ENCODE peak calls at places on chromosomes 12 and 14, in nine cellular contexts. Q, G, Y, D, K, F, Z, M and A are unnamed samples.

GRCh38 chr12:22682663-22683062 is 57.7 kb downstream of the ETNK1 start:
- DNase-seq in Q (no peak), G (no peak), Y (no peak), D (no peak), K (no peak), F (no peak), Z (no peak), M (no peak), A (no peak)

GRCh38 chr14:76931629-76932402 is 96.7 kb downstream of the IRF2BPL start:
- DNase-seq in Q (no peak), G (no peak), Y (no peak), D (no peak), K (no peak), F (no peak), Z (no peak), M (no peak), A (no peak)

GRCh38 chr12:34223640-34224039 is 201.3 kb downstream of the ALG10 start:
- DNase-seq in Q (no peak), G (no peak), Y (no peak), D (no peak), K (no peak), F (no peak), Z (no peak), M (no peak), A (no peak)

GRCh38 chr14:101961011-101961721 is 3.2 kb upstream of the DYNC1H1 start:
- DNase-seq in Q (peak), G (no peak), Y (no peak), D (peak), K (peak), F (peak), Z (peak), M (peak), A (peak)

GRCh38 chr12:115257791-115258190 is 573.8 kb upstream of the TBX3 start:
- DNase-seq in Q (no peak), G (no peak), Y (no peak), D (no peak), K (peak), F (no peak), Z (no peak), M (peak), A (no peak)

GRCh38 chr14:30016025-30016424 is 88.4 kb upstream of the PRKD1 start:
- DNase-seq in Q (no peak), G (no peak), Y (no peak), D (no peak), K (no peak), F (no peak), Z (no peak), M (no peak), A (no peak)

GRCh38 chr12:12779529-12779928 is 5.9 kb upstream of the APOLD1 start:
- DNase-seq in Q (no peak), G (no peak), Y (no peak), D (no peak), K (peak), F (no peak), Z (no peak), M (peak), A (no peak)

GRCh38 chr14:91872011-91872476 is 4.7 kb upstream of the TC2N start:
- DNase-seq in Q (no peak), G (no peak), Y (no peak), D (peak), K (peak), F (no peak), Z (no peak), M (peak), A (no peak)

GRCh38 chr14:85190251-85190650 is 339.7 kb upstream of the FLRT2 start:
- DNase-seq in Q (no peak), G (no peak), Y (no peak), D (no peak), K (no peak), F (no peak), Z (no peak), M (no peak), A (no peak)

GRCh38 chr12:62694632-62695031 is 228.0 kb downstream of the MON2 start:
- DNase-seq in Q (no peak), G (no peak), Y (no peak), D (no peak), K (no peak), F (no peak), Z (no peak), M (no peak), A (no peak)

GRCh38 chr12:91127751-91128150 is 16.5 kb upstream of the LUM start:
- DNase-seq in Q (no peak), G (no peak), Y (no peak), D (no peak), K (peak), F (no peak), Z (no peak), M (peak), A (no peak)

GRCh38 chr12:75979181-75979580 is 52.4 kb downstream of the PHLDA1 start:
- DNase-seq in Q (no peak), G (no peak), Y (no peak), D (peak), K (peak), F (no peak), Z (no peak), M (peak), A (no peak)

GRCh38 chr12:117816-118345 is 51.3 kb downstream of the IQSEC3 start:
- DNase-seq in Q (no peak), G (no peak), Y (no peak), D (no peak), K (no peak), F (no peak), Z (no peak), M (no peak), A (no peak)

GRCh38 chr14:96799489-96800056 is 2.4 kb downstream of the VRK1 start:
- DNase-seq in Q (no peak), G (no peak), Y (no peak), D (no peak), K (no peak), F (peak), Z (no peak), M (no peak), A (no peak)

GRCh38 chr12:86513206-86513605 is 257.0 kb upstream of the MGAT4C start:
- DNase-seq in Q (no peak), G (no peak), Y (no peak), D (no peak), K (no peak), F (no peak), Z (no peak), M (peak), A (no peak)

GRCh38 chr14:44412858-44413569 is 94.1 kb downstream of the FSCB start:
- DNase-seq in Q (no peak), G (no peak), Y (no peak), D (no peak), K (no peak), F (no peak), Z (no peak), M (no peak), A (no peak)

GRCh38 chr12:45416161-45416560 is 200.3 kb downstream of the ANO6 start:
- DNase-seq in Q (no peak), G (no peak), Y (no peak), D (no peak), K (peak), F (peak), Z (no peak), M (no peak), A (no peak)

GRCh38 chr14:32436993-32437392 is 107.9 kb downstream of the AKAP6 start:
- DNase-seq in Q (no peak), G (no peak), Y (no peak), D (no peak), K (no peak), F (no peak), Z (no peak), M (no peak), A (no peak)

GRCh38 chr14:23054000-23054811 is 3.1 kb downstream of the CDH24 start:
- DNase-seq in Q (peak), G (no peak), Y (no peak), D (no peak), K (no peak), F (peak), Z (no peak), M (no peak), A (no peak)

GRCh38 chr14:70955543-70956480 is 48.6 kb downstream of the PCNX1 start:
- DNase-seq in Q (no peak), G (no peak), Y (no peak), D (peak), K (peak), F (peak), Z (no peak), M (peak), A (no peak)

GRCh38 chr14:73724696-73725095 is 10.5 kb upstream of the PNMA1 start:
- DNase-seq in Q (no peak), G (peak), Y (no peak), D (no peak), K (no peak), F (no peak), Z (no peak), M (no peak), A (no peak)

GRCh38 chr14:94317259-94317658 is 5.9 kb downstream of the SERPINA6 start:
- DNase-seq in Q (no peak), G (no peak), Y (peak), D (no peak), K (peak), F (no peak), Z (no peak), M (no peak), A (peak)

GRCh38 chr14:34214961-34215360 is 247.1 kb downstream of the SPTSSA start:
- DNase-seq in Q (no peak), G (no peak), Y (no peak), D (no peak), K (peak), F (no peak), Z (no peak), M (no peak), A (no peak)

GRCh38 chr14:99566009-99566389 is 38.0 kb downstream of the CCDC85C start:
- DNase-seq in Q (no peak), G (no peak), Y (no peak), D (no peak), K (no peak), F (no peak), Z (no peak), M (no peak), A (no peak)

GRCh38 chr14:30610719-30611388 is 11.3 kb upstream of the SCFD1 start:
- DNase-seq in Q (no peak), G (no peak), Y (no peak), D (no peak), K (peak), F (peak), Z (peak), M (peak), A (no peak)

DNA sequence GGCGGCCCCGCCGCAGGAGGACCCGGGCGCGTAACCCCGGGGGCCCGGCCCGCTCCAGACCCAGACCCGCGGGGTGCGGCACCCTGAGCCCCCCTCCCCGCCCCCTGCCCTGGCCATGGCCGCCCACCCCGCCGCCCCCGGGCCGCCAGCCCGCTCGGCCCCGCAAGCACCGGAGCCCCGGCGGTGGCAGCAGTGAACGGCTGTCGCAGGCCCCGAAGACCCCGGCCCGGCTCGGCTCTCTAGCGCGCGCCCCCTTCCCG is 221 bp downstream of the MARCHF9 start:
- DNase-seq in Q (no peak), G (no peak), Y (no peak), D (no peak), K (no peak), F (no peak), Z (no peak), M (no peak), A (no peak)
- H3K27ac ChIP-seq in Q (no peak), G (peak), Y (peak), D (peak), K (no peak), F (peak), Z (peak), M (no peak), A (peak)

GRCh38 chr14:56002316-56002715 is 115.9 kb upstream of the PELI2 start:
- DNase-seq in Q (no peak), G (no peak), Y (no peak), D (no peak), K (peak), F (no peak), Z (no peak), M (no peak), A (no peak)
- H3K4me3 ChIP-seq in Q (no peak), G (no peak), Y (no peak), D (no peak), K (no peak), F (no peak), Z (no peak), M (no peak), A (no peak)

DNA sequence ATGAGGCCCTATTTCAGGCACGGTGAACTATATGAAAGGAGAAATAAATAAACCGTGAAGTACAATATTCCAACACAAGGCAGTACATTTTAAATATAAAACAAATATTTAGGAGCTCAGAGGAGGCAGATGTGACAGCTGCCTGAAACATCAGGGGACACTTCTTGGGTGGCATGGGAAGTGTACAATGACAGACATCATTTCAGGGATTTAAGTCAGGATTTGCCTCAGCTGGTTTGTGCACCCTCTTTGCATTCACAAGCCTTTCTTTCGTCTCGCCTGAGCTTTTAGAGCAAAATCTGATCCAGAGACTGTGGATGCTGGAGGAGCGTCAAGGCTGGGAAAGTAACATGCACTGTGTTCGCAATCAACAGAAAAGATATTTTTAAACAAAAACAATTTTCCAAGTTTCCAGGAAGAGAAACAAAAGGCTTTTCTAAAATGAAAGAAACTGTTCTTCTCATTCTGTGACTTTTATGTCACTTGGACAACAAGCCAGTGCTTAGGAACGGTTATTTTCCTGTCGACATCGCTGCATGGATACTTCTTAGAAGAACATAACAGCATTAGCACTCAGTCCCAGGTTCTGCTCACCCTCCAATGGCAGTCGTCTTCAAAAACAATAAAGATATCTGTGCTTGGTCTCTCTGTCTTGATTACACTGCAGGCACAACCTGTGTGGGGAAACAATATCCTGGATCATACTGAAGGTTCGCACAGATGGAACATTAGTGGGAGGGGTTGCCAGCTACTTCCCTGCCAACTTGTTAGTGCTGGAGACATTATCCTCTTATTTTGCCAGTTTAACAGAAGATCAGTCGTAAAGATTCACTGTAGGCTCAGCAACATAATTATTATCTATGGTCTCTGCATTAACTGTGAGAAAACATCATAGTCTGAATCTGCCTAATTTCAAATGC is 403.3 kb upstream of the ATP2B1 start:
- DNase-seq in Q (no peak), G (no peak), Y (no peak), D (no peak), K (no peak), F (no peak), Z (no peak), M (no peak), A (no peak)
- H3K27ac ChIP-seq in Q (peak), G (no peak), Y (no peak), D (no peak), K (no peak), F (no peak), Z (no peak), M (no peak), A (no peak)

GRCh38 chr12:27790179-27790578 is 10.1 kb upstream of the MANSC4 start:
- DNase-seq in Q (no peak), G (no peak), Y (no peak), D (no peak), K (no peak), F (peak), Z (no peak), M (no peak), A (no peak)

GRCh38 chr12:27781680-27782079 is 1.6 kb upstream of the MANSC4 start:
- DNase-seq in Q (no peak), G (no peak), Y (no peak), D (no peak), K (no peak), F (no peak), Z (no peak), M (peak), A (no peak)

GRCh38 chr12:27785882-27786570 is 6.0 kb upstream of the MANSC4 start:
- DNase-seq in Q (no peak), G (no peak), Y (no peak), D (no peak), K (peak), F (no peak), Z (no peak), M (peak), A (no peak)

GRCh38 chr12:27782481-27782880 is 2.4 kb upstream of the MANSC4 start:
- DNase-seq in Q (no peak), G (no peak), Y (no peak), D (no peak), K (peak), F (no peak), Z (no peak), M (no peak), A (no peak)

DNA sequence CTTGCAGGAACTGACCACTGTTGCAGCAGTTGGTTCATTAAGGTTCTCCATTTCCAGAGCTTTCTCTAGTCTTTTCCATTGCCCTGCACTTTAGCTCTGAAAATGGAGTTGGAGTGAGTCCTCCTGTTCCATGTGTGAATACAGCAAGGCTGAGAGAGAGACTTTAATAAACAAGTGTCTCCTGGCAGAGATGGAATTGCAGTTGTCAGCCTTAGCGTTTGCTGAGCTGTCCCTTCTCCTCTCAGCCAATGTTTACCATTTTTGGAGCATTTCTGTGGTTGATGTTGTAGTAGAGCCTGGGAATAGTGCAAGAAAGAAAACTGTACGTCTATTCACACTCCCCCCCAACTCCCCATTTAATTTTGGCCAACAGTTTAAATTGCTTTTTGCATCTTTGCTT is 7.5 kb upstream of the MANSC4 start:
- DNase-seq in Q (no peak), G (no peak), Y (no peak), D (no peak), K (no peak), F (peak), Z (no peak), M (peak), A (no peak)
- H3K4me3 ChIP-seq in Q (no peak), G (no peak), Y (no peak), D (no peak), K (no peak), F (no peak), Z (no peak), M (no peak), A (no peak)

DNA sequence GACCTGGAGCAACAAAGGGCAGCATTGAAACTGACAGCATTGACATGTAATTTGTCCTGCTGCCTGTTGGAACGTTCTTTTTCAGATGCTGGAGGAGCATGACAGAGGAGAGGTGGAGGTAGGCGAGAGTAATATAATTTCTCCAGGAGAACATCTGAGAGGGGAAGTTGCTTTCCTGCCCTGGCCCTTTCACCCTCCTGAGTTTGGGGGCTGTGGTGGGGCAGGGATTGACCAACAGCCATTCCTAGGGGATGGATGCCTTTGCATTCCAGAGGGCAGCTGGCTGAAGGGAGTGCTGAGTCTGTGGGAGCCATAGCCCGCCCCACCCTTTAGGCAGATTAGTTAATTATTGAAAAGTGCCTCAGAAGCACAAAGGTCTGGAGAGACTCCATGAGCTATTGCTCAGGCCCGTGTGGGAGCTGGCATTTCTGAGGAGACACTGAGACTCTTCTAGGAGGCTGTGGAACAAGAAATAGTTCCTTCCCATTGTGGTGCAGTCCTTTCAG is 73.5 kb downstream of the ARF6 start:
- DNase-seq in Q (no peak), G (no peak), Y (no peak), D (no peak), K (peak), F (peak), Z (no peak), M (no peak), A (no peak)
- H3K27ac ChIP-seq in Q (no peak), G (no peak), Y (no peak), D (no peak), K (no peak), F (no peak), Z (no peak), M (peak), A (no peak)

GRCh38 chr14:90140298-90140955 is 78.6 kb downstream of the KCNK13 start:
- DNase-seq in Q (no peak), G (no peak), Y (no peak), D (no peak), K (no peak), F (no peak), Z (no peak), M (peak), A (no peak)
- H3K4me3 ChIP-seq in Q (no peak), G (no peak), Y (no peak), D (no peak), K (no peak), F (no peak), Z (no peak), M (no peak), A (no peak)

DNA sequence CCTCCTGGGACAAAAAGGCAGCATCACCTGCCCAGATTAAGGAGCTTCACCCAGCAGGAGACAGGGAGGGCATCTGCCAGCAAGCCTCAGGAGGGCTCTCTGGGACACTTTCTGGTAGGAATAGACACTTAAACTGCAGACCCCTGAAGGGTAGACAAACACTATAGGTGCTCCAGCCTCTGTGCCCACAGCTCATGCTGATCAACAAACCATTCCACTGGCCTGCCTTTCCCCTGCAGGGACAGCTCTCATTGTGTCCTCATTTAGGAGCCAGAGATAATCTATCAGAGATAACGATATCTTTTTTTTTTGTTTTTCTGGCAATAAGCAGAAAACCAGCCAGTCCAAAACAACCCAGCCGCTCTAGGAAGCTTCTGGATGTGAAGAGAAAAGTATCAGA is 251.8 kb upstream of the CCDC196 start:
- DNase-seq in Q (no peak), G (no peak), Y (peak), D (no peak), K (no peak), F (no peak), Z (no peak), M (no peak), A (no peak)
- H3K27ac ChIP-seq in Q (no peak), G (no peak), Y (no peak), D (no peak), K (no peak), F (no peak), Z (no peak), M (no peak), A (no peak)